ENCODE peak calls at places on chromosomes 11 and 22, in ten cellular contexts. P is NCI-H2029; R is iris pigment epithelial cell; J is thoracic aorta; T is activated T-helper 1 cell treated with Interleukin-2 at 50 U/mL for 16 hours; Z is CD8-positive, alpha-beta memory T cell; K is lung microvascular endothelial cell; Y is trophoblast cell; Q is dermis blood vessel endothelial cell; F is activated naive CD8-positive, alpha-beta T cell treated with anti-CD3 and anti-CD28 coated beads for 36 hours. A is an unnamed sample.

GRCh38 chr11:117547188-117547831 is 219.7 kb downstream of the CEP164 start:
- DNase-seq in P (no peak), R (no peak), J (no peak), T (no peak), Z (no peak), K (no peak), Y (no peak), Q (no peak), F (no peak), A (no peak)

GRCh38 chr11:114085965-114086364 is 26.5 kb downstream of the ZBTB16 start:
- DNase-seq in P (peak), R (no peak), J (no peak), T (no peak), Z (no peak), K (no peak), Y (no peak), Q (no peak), F (no peak), A (no peak)

GRCh38 chr22:24510694-24511625 is 15.8 kb downstream of the UPB1 start:
- DNase-seq in P (no peak), R (peak), J (no peak), T (no peak), Z (no peak), K (peak), Y (peak), Q (no peak), F (no peak), A (peak)

GRCh38 chr11:14189874-14190273 is 169.1 kb downstream of the RRAS2 start:
- DNase-seq in P (no peak), R (no peak), J (peak), T (no peak), Z (no peak), K (no peak), Y (no peak), Q (no peak), F (no peak), A (no peak)

GRCh38 chr22:46021577-46021976 is 44.6 kb upstream of the WNT7B start:
- DNase-seq in P (no peak), R (no peak), J (no peak), T (no peak), Z (no peak), K (no peak), Y (peak), Q (no peak), F (no peak), A (no peak)

GRCh38 chr11:9972917-9973504 is 309.1 kb downstream of the SWAP70 start:
- DNase-seq in P (peak), R (peak), J (no peak), T (no peak), Z (no peak), K (peak), Y (peak), Q (peak), F (peak), A (peak)

GRCh38 chr11:91935120-91935519 is 289.5 kb upstream of the FAT3 start:
- DNase-seq in P (no peak), R (no peak), J (no peak), T (no peak), Z (no peak), K (no peak), Y (no peak), Q (no peak), F (no peak), A (no peak)

GRCh38 chr11:112292785-112293407 is 32.2 kb upstream of the PLET1 start:
- DNase-seq in P (no peak), R (peak), J (peak), T (no peak), Z (no peak), K (peak), Y (peak), Q (peak), F (no peak), A (no peak)

GRCh38 chr22:49186756-49187155 is 640.9 kb downstream of the BRD1 start:
- DNase-seq in P (no peak), R (no peak), J (no peak), T (no peak), Z (no peak), K (no peak), Y (no peak), Q (no peak), F (no peak), A (no peak)

GRCh38 chr11:2737876-2738275 is 38.1 kb upstream of the KCNQ1OT1 start:
- DNase-seq in P (no peak), R (peak), J (no peak), T (no peak), Z (no peak), K (no peak), Y (no peak), Q (no peak), F (no peak), A (no peak)